ENCODE peak calls at places on chromosomes 5 and 9, in seven cellular contexts. One of them, this sample, is unnamed.

GRCh38 chr5:9473624-9474023 is 72.3 kb downstream of the SEMA5A start:
- DNase-seq in NCI-H1694 treated with DMSO at 0.1 percent for 48 hours: no peak
- DNase-seq in germinal center: no peak
- DNase-seq in caudate nucleus: no peak
- DNase-seq in GM04503: no peak
- DNase-seq in neural crest cell: no peak
- DNase-seq in stimulated activated CD4-positive, alpha-beta T cell treated with anti-CD3 and anti-CD28 coated beads, TNF-alpha, amount 100 ng/mL, for 24 hours: no peak
- DNase-seq in this sample: no peak

GRCh38 chr5:147887925-147888324 is 9.4 kb downstream of the SCGB3A2 start:
- DNase-seq in NCI-H1694 treated with DMSO at 0.1 percent for 48 hours: no peak
- DNase-seq in germinal center: no peak
- DNase-seq in caudate nucleus: no peak
- DNase-seq in GM04503: no peak
- DNase-seq in neural crest cell: no peak
- DNase-seq in stimulated activated CD4-positive, alpha-beta T cell treated with anti-CD3 and anti-CD28 coated beads, TNF-alpha, amount 100 ng/mL, for 24 hours: no peak
- DNase-seq in this sample: no peak

GRCh38 chr9:86575137-86575536 is 220.9 kb upstream of the TUT7 start:
- DNase-seq in NCI-H1694 treated with DMSO at 0.1 percent for 48 hours: no peak
- DNase-seq in germinal center: no peak
- DNase-seq in caudate nucleus: no peak
- DNase-seq in GM04503: no peak
- DNase-seq in neural crest cell: no peak
- DNase-seq in stimulated activated CD4-positive, alpha-beta T cell treated with anti-CD3 and anti-CD28 coated beads, TNF-alpha, amount 100 ng/mL, for 24 hours: no peak
- DNase-seq in this sample: no peak

GRCh38 chr9:125431741-125432271 is 170.2 kb downstream of the GAPVD1 start:
- DNase-seq in NCI-H1694 treated with DMSO at 0.1 percent for 48 hours: no peak
- DNase-seq in germinal center: no peak
- DNase-seq in caudate nucleus: no peak
- DNase-seq in GM04503: no peak
- DNase-seq in neural crest cell: no peak
- DNase-seq in stimulated activated CD4-positive, alpha-beta T cell treated with anti-CD3 and anti-CD28 coated beads, TNF-alpha, amount 100 ng/mL, for 24 hours: no peak
- DNase-seq in this sample: peak

GRCh38 chr9:127904888-127905728 is 5.7 kb upstream of the ST6GALNAC6 start:
- DNase-seq in NCI-H1694 treated with DMSO at 0.1 percent for 48 hours: no peak
- DNase-seq in germinal center: peak
- DNase-seq in caudate nucleus: no peak
- DNase-seq in GM04503: no peak
- DNase-seq in neural crest cell: no peak
- DNase-seq in stimulated activated CD4-positive, alpha-beta T cell treated with anti-CD3 and anti-CD28 coated beads, TNF-alpha, amount 100 ng/mL, for 24 hours: no peak
- DNase-seq in this sample: no peak

GRCh38 chr5:148855249-148856008 is 29.0 kb downstream of the ADRB2 start:
- DNase-seq in NCI-H1694 treated with DMSO at 0.1 percent for 48 hours: no peak
- DNase-seq in germinal center: no peak
- DNase-seq in caudate nucleus: no peak
- DNase-seq in GM04503: no peak
- DNase-seq in neural crest cell: no peak
- DNase-seq in stimulated activated CD4-positive, alpha-beta T cell treated with anti-CD3 and anti-CD28 coated beads, TNF-alpha, amount 100 ng/mL, for 24 hours: no peak
- DNase-seq in this sample: no peak

GRCh38 chr9:85738509-85738908 is 3.2 kb downstream of the AGTPBP1 start:
- DNase-seq in NCI-H1694 treated with DMSO at 0.1 percent for 48 hours: no peak
- DNase-seq in germinal center: no peak
- DNase-seq in caudate nucleus: no peak
- DNase-seq in GM04503: no peak
- DNase-seq in neural crest cell: no peak
- DNase-seq in stimulated activated CD4-positive, alpha-beta T cell treated with anti-CD3 and anti-CD28 coated beads, TNF-alpha, amount 100 ng/mL, for 24 hours: no peak
- DNase-seq in this sample: no peak

GRCh38 chr5:53350991-53351770 is 129.2 kb upstream of the FST start:
- DNase-seq in NCI-H1694 treated with DMSO at 0.1 percent for 48 hours: no peak
- DNase-seq in germinal center: no peak
- DNase-seq in caudate nucleus: no peak
- DNase-seq in GM04503: no peak
- DNase-seq in neural crest cell: no peak
- DNase-seq in stimulated activated CD4-positive, alpha-beta T cell treated with anti-CD3 and anti-CD28 coated beads, TNF-alpha, amount 100 ng/mL, for 24 hours: no peak
- DNase-seq in this sample: no peak

GRCh38 chr5:180315762-180316212 is 23.9 kb upstream of the MAPK9 start:
- DNase-seq in NCI-H1694 treated with DMSO at 0.1 percent for 48 hours: peak
- DNase-seq in germinal center: peak
- DNase-seq in caudate nucleus: peak
- DNase-seq in GM04503: no peak
- DNase-seq in neural crest cell: peak
- DNase-seq in stimulated activated CD4-positive, alpha-beta T cell treated with anti-CD3 and anti-CD28 coated beads, TNF-alpha, amount 100 ng/mL, for 24 hours: peak
- DNase-seq in this sample: peak

GRCh38 chr5:175701797-175702196 is 43.9 kb downstream of the HRH2 start:
- DNase-seq in NCI-H1694 treated with DMSO at 0.1 percent for 48 hours: no peak
- DNase-seq in germinal center: no peak
- DNase-seq in caudate nucleus: no peak
- DNase-seq in GM04503: no peak
- DNase-seq in neural crest cell: no peak
- DNase-seq in stimulated activated CD4-positive, alpha-beta T cell treated with anti-CD3 and anti-CD28 coated beads, TNF-alpha, amount 100 ng/mL, for 24 hours: no peak
- DNase-seq in this sample: no peak

GRCh38 chr9:82673904-82674303 is 389.0 kb downstream of the RASEF start:
- DNase-seq in NCI-H1694 treated with DMSO at 0.1 percent for 48 hours: no peak
- DNase-seq in germinal center: no peak
- DNase-seq in caudate nucleus: no peak
- DNase-seq in GM04503: no peak
- DNase-seq in neural crest cell: no peak
- DNase-seq in stimulated activated CD4-positive, alpha-beta T cell treated with anti-CD3 and anti-CD28 coated beads, TNF-alpha, amount 100 ng/mL, for 24 hours: no peak
- DNase-seq in this sample: no peak

GRCh38 chr5:36607114-36607561 is 732 bp downstream of the SLC1A3 start:
- DNase-seq in NCI-H1694 treated with DMSO at 0.1 percent for 48 hours: no peak
- DNase-seq in germinal center: no peak
- DNase-seq in caudate nucleus: no peak
- DNase-seq in GM04503: peak
- DNase-seq in neural crest cell: peak
- DNase-seq in stimulated activated CD4-positive, alpha-beta T cell treated with anti-CD3 and anti-CD28 coated beads, TNF-alpha, amount 100 ng/mL, for 24 hours: no peak
- DNase-seq in this sample: peak

GRCh38 chr9:135216236-135216635 is 128.8 kb downstream of the OLFM1 start:
- DNase-seq in NCI-H1694 treated with DMSO at 0.1 percent for 48 hours: no peak
- DNase-seq in germinal center: no peak
- DNase-seq in caudate nucleus: no peak
- DNase-seq in GM04503: no peak
- DNase-seq in neural crest cell: no peak
- DNase-seq in stimulated activated CD4-positive, alpha-beta T cell treated with anti-CD3 and anti-CD28 coated beads, TNF-alpha, amount 100 ng/mL, for 24 hours: no peak
- DNase-seq in this sample: no peak

GRCh38 chr5:65066385-65066784 is 297.7 kb downstream of the CWC27 start:
- DNase-seq in NCI-H1694 treated with DMSO at 0.1 percent for 48 hours: no peak
- DNase-seq in germinal center: peak
- DNase-seq in caudate nucleus: no peak
- DNase-seq in GM04503: no peak
- DNase-seq in neural crest cell: no peak
- DNase-seq in stimulated activated CD4-positive, alpha-beta T cell treated with anti-CD3 and anti-CD28 coated beads, TNF-alpha, amount 100 ng/mL, for 24 hours: no peak
- DNase-seq in this sample: no peak

GRCh38 chr5:145347026-145347616 is 488.0 kb downstream of the PRELID2 start:
- DNase-seq in NCI-H1694 treated with DMSO at 0.1 percent for 48 hours: peak
- DNase-seq in germinal center: no peak
- DNase-seq in caudate nucleus: no peak
- DNase-seq in GM04503: peak
- DNase-seq in neural crest cell: peak
- DNase-seq in stimulated activated CD4-positive, alpha-beta T cell treated with anti-CD3 and anti-CD28 coated beads, TNF-alpha, amount 100 ng/mL, for 24 hours: no peak
- DNase-seq in this sample: no peak

GRCh38 chr9:20014168-20014567 is 225.3 kb upstream of the SLC24A2 start:
- DNase-seq in NCI-H1694 treated with DMSO at 0.1 percent for 48 hours: no peak
- DNase-seq in germinal center: no peak
- DNase-seq in caudate nucleus: no peak
- DNase-seq in GM04503: no peak
- DNase-seq in neural crest cell: no peak
- DNase-seq in stimulated activated CD4-positive, alpha-beta T cell treated with anti-CD3 and anti-CD28 coated beads, TNF-alpha, amount 100 ng/mL, for 24 hours: no peak
- DNase-seq in this sample: no peak

GRCh38 chr5:40410231-40410861 is 269.4 kb upstream of the PTGER4 start:
- DNase-seq in NCI-H1694 treated with DMSO at 0.1 percent for 48 hours: no peak
- DNase-seq in germinal center: peak
- DNase-seq in caudate nucleus: no peak
- DNase-seq in GM04503: no peak
- DNase-seq in neural crest cell: no peak
- DNase-seq in stimulated activated CD4-positive, alpha-beta T cell treated with anti-CD3 and anti-CD28 coated beads, TNF-alpha, amount 100 ng/mL, for 24 hours: peak
- DNase-seq in this sample: no peak

GRCh38 chr9:116287721-116288120 is 134.1 kb downstream of the PAPPA start:
- DNase-seq in NCI-H1694 treated with DMSO at 0.1 percent for 48 hours: no peak
- DNase-seq in germinal center: no peak
- DNase-seq in caudate nucleus: no peak
- DNase-seq in GM04503: peak
- DNase-seq in neural crest cell: no peak
- DNase-seq in stimulated activated CD4-positive, alpha-beta T cell treated with anti-CD3 and anti-CD28 coated beads, TNF-alpha, amount 100 ng/mL, for 24 hours: no peak
- DNase-seq in this sample: no peak

GRCh38 chr9:6538666-6539071 is 106.9 kb downstream of the GLDC start:
- DNase-seq in NCI-H1694 treated with DMSO at 0.1 percent for 48 hours: no peak
- DNase-seq in germinal center: no peak
- DNase-seq in caudate nucleus: no peak
- DNase-seq in GM04503: no peak
- DNase-seq in neural crest cell: no peak
- DNase-seq in stimulated activated CD4-positive, alpha-beta T cell treated with anti-CD3 and anti-CD28 coated beads, TNF-alpha, amount 100 ng/mL, for 24 hours: no peak
- DNase-seq in this sample: no peak

GRCh38 chr5:14188778-14189177 is 45.6 kb downstream of the TRIO start:
- DNase-seq in NCI-H1694 treated with DMSO at 0.1 percent for 48 hours: no peak
- DNase-seq in germinal center: no peak
- DNase-seq in caudate nucleus: no peak
- DNase-seq in GM04503: no peak
- DNase-seq in neural crest cell: no peak
- DNase-seq in stimulated activated CD4-positive, alpha-beta T cell treated with anti-CD3 and anti-CD28 coated beads, TNF-alpha, amount 100 ng/mL, for 24 hours: no peak
- DNase-seq in this sample: no peak

This sample was measured in NCI-H2171 treated with DMSO at 0.1 percent for 48 hours.